ENCODE peak calls at places on chromosomes 13 and 19, in eight cellular contexts. One of them, this sample, is unnamed.

GRCh38 chr13:29579094-29579493 is 16.4 kb downstream of the SLC7A1 start:
- DNase-seq in GM12891: no peak
- DNase-seq in H54: no peak
- DNase-seq in tibial nerve: no peak
- DNase-seq in transverse colon: no peak
- DNase-seq in heart left ventricle: no peak
- DNase-seq in A549: no peak
- DNase-seq in breast epithelium: no peak
- DNase-seq in this sample: no peak

GRCh38 chr13:85163063-85163462 is 636.2 kb downstream of the SLITRK6 start:
- DNase-seq in GM12891: no peak
- DNase-seq in H54: no peak
- DNase-seq in tibial nerve: no peak
- DNase-seq in transverse colon: no peak
- DNase-seq in heart left ventricle: no peak
- DNase-seq in A549: no peak
- DNase-seq in breast epithelium: no peak
- DNase-seq in this sample: no peak

GRCh38 chr13:27573265-27573664 is 47.1 kb downstream of the LNX2 start:
- DNase-seq in GM12891: no peak
- DNase-seq in H54: peak
- DNase-seq in tibial nerve: no peak
- DNase-seq in transverse colon: no peak
- DNase-seq in heart left ventricle: no peak
- DNase-seq in A549: no peak
- DNase-seq in breast epithelium: no peak
- DNase-seq in this sample: no peak

GRCh38 chr13:29483211-29483610 is 112.3 kb downstream of the SLC7A1 start:
- DNase-seq in GM12891: no peak
- DNase-seq in H54: no peak
- DNase-seq in tibial nerve: no peak
- DNase-seq in transverse colon: no peak
- DNase-seq in heart left ventricle: no peak
- DNase-seq in A549: no peak
- DNase-seq in breast epithelium: no peak
- DNase-seq in this sample: no peak

GRCh38 chr19:35212241-35212640 is 16.3 kb downstream of the FAM187B start:
- DNase-seq in GM12891: no peak
- DNase-seq in H54: no peak
- DNase-seq in tibial nerve: no peak
- DNase-seq in transverse colon: no peak
- DNase-seq in heart left ventricle: no peak
- DNase-seq in A549: no peak
- DNase-seq in breast epithelium: no peak
- DNase-seq in this sample: no peak

GRCh38 chr13:26476111-26476743 is 81.3 kb upstream of the WASF3 start:
- DNase-seq in GM12891: no peak
- DNase-seq in H54: no peak
- DNase-seq in tibial nerve: no peak
- DNase-seq in transverse colon: no peak
- DNase-seq in heart left ventricle: peak
- DNase-seq in A549: no peak
- DNase-seq in breast epithelium: no peak
- DNase-seq in this sample: no peak

GRCh38 chr13:33125821-33126570 is 109.8 kb downstream of the KL start:
- DNase-seq in GM12891: no peak
- DNase-seq in H54: peak
- DNase-seq in tibial nerve: peak
- DNase-seq in transverse colon: no peak
- DNase-seq in heart left ventricle: peak
- DNase-seq in A549: peak
- DNase-seq in breast epithelium: no peak
- DNase-seq in this sample: no peak

GRCh38 chr19:2561895-2562294 is 86.0 kb downstream of the GADD45B start:
- DNase-seq in GM12891: peak
- DNase-seq in H54: no peak
- DNase-seq in tibial nerve: no peak
- DNase-seq in transverse colon: no peak
- DNase-seq in heart left ventricle: peak
- DNase-seq in A549: no peak
- DNase-seq in breast epithelium: no peak
- DNase-seq in this sample: no peak

GRCh38 chr19:11964858-11965645 is at the start of gene ZNF763:
- DNase-seq in GM12891: peak
- DNase-seq in H54: peak
- DNase-seq in tibial nerve: peak
- DNase-seq in transverse colon: peak
- DNase-seq in heart left ventricle: peak
- DNase-seq in A549: no peak
- DNase-seq in breast epithelium: peak
- DNase-seq in this sample: peak

GRCh38 chr19:54952591-54953344 is 5.4 kb upstream of the NLRP7 start:
- DNase-seq in GM12891: no peak
- DNase-seq in H54: peak
- DNase-seq in tibial nerve: no peak
- DNase-seq in transverse colon: no peak
- DNase-seq in heart left ventricle: no peak
- DNase-seq in A549: no peak
- DNase-seq in breast epithelium: no peak
- DNase-seq in this sample: no peak

GRCh38 chr19:17577698-17578097 is 22.2 kb downstream of the COLGALT1 start:
- DNase-seq in GM12891: no peak
- DNase-seq in H54: no peak
- DNase-seq in tibial nerve: no peak
- DNase-seq in transverse colon: no peak
- DNase-seq in heart left ventricle: no peak
- DNase-seq in A549: no peak
- DNase-seq in breast epithelium: no peak
- DNase-seq in this sample: no peak

GRCh38 chr19:17580470-17581000 is 25.1 kb downstream of the COLGALT1 start:
- DNase-seq in GM12891: no peak
- DNase-seq in H54: no peak
- DNase-seq in tibial nerve: no peak
- DNase-seq in transverse colon: no peak
- DNase-seq in heart left ventricle: no peak
- DNase-seq in A549: no peak
- DNase-seq in breast epithelium: no peak
- DNase-seq in this sample: no peak

GRCh38 chr19:17576758-17577532 is 21.5 kb downstream of the COLGALT1 start:
- DNase-seq in GM12891: peak
- DNase-seq in H54: peak
- DNase-seq in tibial nerve: peak
- DNase-seq in transverse colon: peak
- DNase-seq in heart left ventricle: no peak
- DNase-seq in A549: peak
- DNase-seq in breast epithelium: peak
- DNase-seq in this sample: peak

GRCh38 chr19:17581211-17581874 is 25.9 kb downstream of the COLGALT1 start:
- DNase-seq in GM12891: no peak
- DNase-seq in H54: no peak
- DNase-seq in tibial nerve: no peak
- DNase-seq in transverse colon: no peak
- DNase-seq in heart left ventricle: no peak
- DNase-seq in A549: no peak
- DNase-seq in breast epithelium: no peak
- DNase-seq in this sample: no peak

DNA sequence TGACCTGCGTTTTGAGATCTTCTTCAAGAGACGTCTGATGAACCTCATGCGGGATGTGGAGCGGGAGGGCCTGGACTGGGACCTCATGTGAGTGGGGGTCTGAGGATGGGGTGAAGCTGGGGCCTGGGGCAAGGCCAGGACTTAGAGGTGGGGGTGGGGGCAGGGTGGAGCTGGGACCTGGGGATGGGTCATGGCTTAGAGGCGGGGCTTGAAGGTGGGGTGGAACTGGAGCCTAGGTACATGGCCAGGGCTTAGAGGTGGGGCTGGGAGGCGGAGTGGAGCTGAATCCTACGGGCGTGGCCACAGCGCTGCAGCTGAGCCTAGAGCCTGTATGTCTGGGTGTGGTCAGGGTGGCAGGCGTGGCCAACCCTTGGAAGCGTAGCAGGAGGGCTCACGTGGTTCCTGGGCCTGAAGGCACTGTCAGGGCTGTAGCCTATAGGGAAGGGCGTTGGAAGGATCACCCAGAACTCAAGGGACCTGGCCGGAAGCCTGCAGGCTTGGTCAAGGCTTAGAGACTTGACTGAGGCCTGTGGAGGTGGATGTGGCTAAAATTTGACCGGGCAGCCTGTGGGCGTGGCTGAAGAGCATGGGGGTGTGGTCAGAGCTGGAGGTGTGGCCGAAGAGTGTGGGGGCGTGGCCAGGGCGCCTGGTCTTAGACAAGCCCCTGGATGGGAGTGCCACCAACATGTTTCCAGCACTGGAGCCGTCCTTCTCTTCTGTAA is 24.2 kb downstream of the COLGALT1 start:
- DNase-seq in GM12891: peak
- DNase-seq in H54: peak
- DNase-seq in tibial nerve: peak
- DNase-seq in transverse colon: peak
- DNase-seq in heart left ventricle: peak
- DNase-seq in A549: peak
- DNase-seq in breast epithelium: no peak
- DNase-seq in this sample: peak
- TF ChIP-seq POLR2A in GM12891: no peak
- TF ChIP-seq POLR2A in H54: no peak
- TF ChIP-seq POLR2A in tibial nerve: no peak
- TF ChIP-seq POLR2A in transverse colon: no peak
- TF ChIP-seq POLR2A in heart left ventricle: peak
- TF ChIP-seq POLR2A in A549: no peak
- TF ChIP-seq POLR2A in breast epithelium: no peak
- TF ChIP-seq POLR2A in this sample: no peak

GRCh38 chr19:51025809-51026553 is 435 bp downstream of the KLK11 start:
- DNase-seq in GM12891: no peak
- DNase-seq in H54: no peak
- DNase-seq in tibial nerve: no peak
- DNase-seq in transverse colon: no peak
- DNase-seq in heart left ventricle: no peak
- DNase-seq in A549: no peak
- DNase-seq in breast epithelium: no peak
- DNase-seq in this sample: no peak
- TF ChIP-seq POLR2A in GM12891: no peak
- TF ChIP-seq POLR2A in H54: no peak
- TF ChIP-seq POLR2A in tibial nerve: no peak
- TF ChIP-seq POLR2A in transverse colon: no peak
- TF ChIP-seq POLR2A in heart left ventricle: no peak
- TF ChIP-seq POLR2A in A549: no peak
- TF ChIP-seq POLR2A in breast epithelium: no peak
- TF ChIP-seq POLR2A in this sample: no peak

GRCh38 chr13:110772091-110772984 is 58.8 kb downstream of the ING1 start:
- DNase-seq in GM12891: no peak
- DNase-seq in H54: no peak
- DNase-seq in tibial nerve: no peak
- DNase-seq in transverse colon: no peak
- DNase-seq in heart left ventricle: no peak
- DNase-seq in A549: no peak
- DNase-seq in breast epithelium: no peak
- DNase-seq in this sample: no peak

GRCh38 chr13:110771194-110771593 is 57.7 kb downstream of the ING1 start:
- DNase-seq in GM12891: no peak
- DNase-seq in H54: no peak
- DNase-seq in tibial nerve: no peak
- DNase-seq in transverse colon: no peak
- DNase-seq in heart left ventricle: peak
- DNase-seq in A549: no peak
- DNase-seq in breast epithelium: no peak
- DNase-seq in this sample: no peak

GRCh38 chr13:110770678-110771077 is 57.2 kb downstream of the ING1 start:
- DNase-seq in GM12891: no peak
- DNase-seq in H54: no peak
- DNase-seq in tibial nerve: no peak
- DNase-seq in transverse colon: no peak
- DNase-seq in heart left ventricle: no peak
- DNase-seq in A549: no peak
- DNase-seq in breast epithelium: no peak
- DNase-seq in this sample: no peak

GRCh38 chr13:110769097-110769496 is 55.6 kb downstream of the ING1 start:
- DNase-seq in GM12891: no peak
- DNase-seq in H54: no peak
- DNase-seq in tibial nerve: no peak
- DNase-seq in transverse colon: no peak
- DNase-seq in heart left ventricle: no peak
- DNase-seq in A549: no peak
- DNase-seq in breast epithelium: no peak
- DNase-seq in this sample: no peak

DNA sequence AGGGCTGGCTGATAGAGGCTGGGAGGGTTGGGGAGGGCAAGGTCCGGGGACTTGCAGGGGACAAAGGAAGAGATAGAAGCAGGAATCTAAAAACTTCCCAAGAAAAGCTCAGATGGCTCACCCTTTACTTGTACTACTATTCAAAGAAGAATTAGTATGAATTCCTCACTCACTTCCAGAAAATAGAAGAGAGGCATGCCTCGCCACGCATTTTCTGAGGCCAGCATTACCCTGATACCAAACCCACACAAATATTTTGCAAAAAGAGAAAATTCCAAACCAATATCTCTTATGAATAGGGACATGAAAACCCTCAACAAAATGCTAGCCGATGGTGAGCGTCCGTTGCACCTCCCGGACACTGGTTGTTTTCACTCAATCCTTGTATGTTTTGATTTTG is 54.0 kb downstream of the ING1 start:
- DNase-seq in GM12891: no peak
- DNase-seq in H54: no peak
- DNase-seq in tibial nerve: no peak
- DNase-seq in transverse colon: no peak
- DNase-seq in heart left ventricle: no peak
- DNase-seq in A549: no peak
- DNase-seq in breast epithelium: no peak
- DNase-seq in this sample: no peak
- TF ChIP-seq POLR2A in GM12891: no peak
- TF ChIP-seq POLR2A in H54: no peak
- TF ChIP-seq POLR2A in tibial nerve: no peak
- TF ChIP-seq POLR2A in transverse colon: no peak
- TF ChIP-seq POLR2A in heart left ventricle: no peak
- TF ChIP-seq POLR2A in A549: no peak
- TF ChIP-seq POLR2A in breast epithelium: no peak
- TF ChIP-seq POLR2A in this sample: no peak

GRCh38 chr19:29811125-29812079 is at the start of gene CCNE1:
- DNase-seq in GM12891: peak
- DNase-seq in H54: peak
- DNase-seq in tibial nerve: peak
- DNase-seq in transverse colon: peak
- DNase-seq in heart left ventricle: peak
- DNase-seq in A549: peak
- DNase-seq in breast epithelium: peak
- DNase-seq in this sample: peak
- TF ChIP-seq POLR2A in GM12891: peak
- TF ChIP-seq POLR2A in H54: peak
- TF ChIP-seq POLR2A in tibial nerve: no peak
- TF ChIP-seq POLR2A in transverse colon: peak
- TF ChIP-seq POLR2A in heart left ventricle: peak
- TF ChIP-seq POLR2A in A549: peak
- TF ChIP-seq POLR2A in breast epithelium: no peak
- TF ChIP-seq POLR2A in this sample: peak

This sample was measured in erythroblast.